ENCODE peak calls at places on chromosome X, in five cellular contexts. One of them, this sample, is unnamed.
A peak's percentile ranks its signal among the peaks of the same experiment; 100 is the strongest.

GRCh38 chrX:103656623-103657022 is 27.8 kb downstream of the TCEAL1 start:
- DNase-seq in activated naive CD4-positive, alpha-beta T cell: no peak
- DNase-seq in pulmonary artery endothelial cell: peak; percentile 19
- DNase-seq in GM23338: no peak
- DNase-seq in natural killer cell: no peak
- DNase-seq in this sample: no peak

GRCh38 chrX:27583976-27584375 is 6.2 kb upstream of the DCAF8L2 start:
- DNase-seq in activated naive CD4-positive, alpha-beta T cell: no peak
- DNase-seq in pulmonary artery endothelial cell: no peak
- DNase-seq in GM23338: no peak
- DNase-seq in natural killer cell: no peak
- DNase-seq in this sample: no peak

GRCh38 chrX:134717698-134718328 is 59.5 kb upstream of the PLAC1 start:
- DNase-seq in activated naive CD4-positive, alpha-beta T cell: no peak
- DNase-seq in pulmonary artery endothelial cell: no peak
- DNase-seq in GM23338: no peak
- DNase-seq in natural killer cell: no peak
- DNase-seq in this sample: no peak

GRCh38 chrX:106957856-106958255 is 37.7 kb downstream of the CLDN2 start:
- DNase-seq in activated naive CD4-positive, alpha-beta T cell: no peak
- DNase-seq in pulmonary artery endothelial cell: no peak
- DNase-seq in GM23338: no peak
- DNase-seq in natural killer cell: no peak
- DNase-seq in this sample: no peak

GRCh38 chrX:53114864-53115549 is 21.1 kb downstream of the KANTR start:
- DNase-seq in activated naive CD4-positive, alpha-beta T cell: no peak
- DNase-seq in pulmonary artery endothelial cell: no peak
- DNase-seq in GM23338: no peak
- DNase-seq in natural killer cell: no peak
- DNase-seq in this sample: no peak

GRCh38 chrX:17859609-17860178 is 1.4 kb downstream of the RAI2 start:
- DNase-seq in activated naive CD4-positive, alpha-beta T cell: no peak
- DNase-seq in pulmonary artery endothelial cell: no peak
- DNase-seq in GM23338: peak; percentile 11
- DNase-seq in natural killer cell: no peak
- DNase-seq in this sample: no peak

GRCh38 chrX:26952213-26952612 is 510.9 kb downstream of the PPP4R3C start:
- DNase-seq in activated naive CD4-positive, alpha-beta T cell: no peak
- DNase-seq in pulmonary artery endothelial cell: no peak
- DNase-seq in GM23338: no peak
- DNase-seq in natural killer cell: no peak
- DNase-seq in this sample: no peak

GRCh38 chrX:20361890-20362262 is 95.2 kb upstream of the RPS6KA3 start:
- DNase-seq in activated naive CD4-positive, alpha-beta T cell: no peak
- DNase-seq in pulmonary artery endothelial cell: no peak
- DNase-seq in GM23338: no peak
- DNase-seq in natural killer cell: no peak
- DNase-seq in this sample: no peak

GRCh38 chrX:5113128-5113527 is 1115.5 kb downstream of the NLGN4X start:
- DNase-seq in activated naive CD4-positive, alpha-beta T cell: no peak
- DNase-seq in pulmonary artery endothelial cell: no peak
- DNase-seq in GM23338: peak; percentile 31
- DNase-seq in natural killer cell: no peak
- DNase-seq in this sample: no peak

GRCh38 chrX:40538391-40538790 is 42.4 kb upstream of the ATP6AP2 start:
- DNase-seq in activated naive CD4-positive, alpha-beta T cell: no peak
- DNase-seq in pulmonary artery endothelial cell: no peak
- DNase-seq in GM23338: no peak
- DNase-seq in natural killer cell: no peak
- DNase-seq in this sample: no peak

GRCh38 chrX:11470231-11470630 is 177.0 kb downstream of the AMELX start:
- DNase-seq in activated naive CD4-positive, alpha-beta T cell: no peak
- DNase-seq in pulmonary artery endothelial cell: peak; percentile 56
- DNase-seq in GM23338: no peak
- DNase-seq in natural killer cell: no peak
- DNase-seq in this sample: no peak

GRCh38 chrX:72569786-72570185 is 2.9 kb downstream of the HDAC8 start:
- DNase-seq in activated naive CD4-positive, alpha-beta T cell: no peak
- DNase-seq in pulmonary artery endothelial cell: no peak
- DNase-seq in GM23338: no peak
- DNase-seq in natural killer cell: no peak
- DNase-seq in this sample: no peak

GRCh38 chrX:71873459-71873833 is 37.2 kb upstream of the NHSL2 start:
- DNase-seq in activated naive CD4-positive, alpha-beta T cell: no peak
- DNase-seq in pulmonary artery endothelial cell: no peak
- DNase-seq in GM23338: no peak
- DNase-seq in natural killer cell: no peak
- DNase-seq in this sample: no peak

GRCh38 chrX:131393426-131393825 is 104.3 kb upstream of the IGSF1 start:
- DNase-seq in activated naive CD4-positive, alpha-beta T cell: no peak
- DNase-seq in pulmonary artery endothelial cell: no peak
- DNase-seq in GM23338: no peak
- DNase-seq in natural killer cell: no peak
- DNase-seq in this sample: no peak

GRCh38 chrX:100975212-100975611 is 5.7 kb downstream of the ARL13A start:
- DNase-seq in activated naive CD4-positive, alpha-beta T cell: no peak
- DNase-seq in pulmonary artery endothelial cell: no peak
- DNase-seq in GM23338: no peak
- DNase-seq in natural killer cell: no peak
- DNase-seq in this sample: no peak

GRCh38 chrX:115897956-115898355 is 272.6 kb upstream of the AGTR2 start:
- DNase-seq in activated naive CD4-positive, alpha-beta T cell: no peak
- DNase-seq in pulmonary artery endothelial cell: no peak
- DNase-seq in GM23338: no peak
- DNase-seq in natural killer cell: no peak
- DNase-seq in this sample: no peak

GRCh38 chrX:131617182-131617581 is 73.3 kb downstream of the OR13H1 start:
- DNase-seq in activated naive CD4-positive, alpha-beta T cell: no peak
- DNase-seq in pulmonary artery endothelial cell: no peak
- DNase-seq in GM23338: no peak
- DNase-seq in natural killer cell: no peak
- DNase-seq in this sample: no peak

GRCh38 chrX:140967036-140967435 is 35.4 kb upstream of the SPANXB1 start:
- DNase-seq in activated naive CD4-positive, alpha-beta T cell: no peak
- DNase-seq in pulmonary artery endothelial cell: no peak
- DNase-seq in GM23338: no peak
- DNase-seq in natural killer cell: no peak
- DNase-seq in this sample: no peak

GRCh38 chrX:37905436-37906147 is 58.2 kb upstream of the DYNLT3 start:
- DNase-seq in activated naive CD4-positive, alpha-beta T cell: no peak
- DNase-seq in pulmonary artery endothelial cell: no peak
- DNase-seq in GM23338: peak; percentile 70
- DNase-seq in natural killer cell: no peak
- DNase-seq in this sample: no peak

GRCh38 chrX:112840382-112841113 is at the start of gene AMOT:
- DNase-seq in activated naive CD4-positive, alpha-beta T cell: peak; percentile 1
- DNase-seq in pulmonary artery endothelial cell: peak; percentile 27
- DNase-seq in GM23338: peak; percentile 84
- DNase-seq in natural killer cell: peak; percentile 39
- DNase-seq in this sample: peak; percentile 6

GRCh38 chrX:22313757-22314156 is 41.0 kb downstream of the CBLL2 start:
- DNase-seq in activated naive CD4-positive, alpha-beta T cell: no peak
- DNase-seq in pulmonary artery endothelial cell: no peak
- DNase-seq in GM23338: peak; percentile 37
- DNase-seq in natural killer cell: no peak
- DNase-seq in this sample: no peak

GRCh38 chrX:22486326-22486725 is 213.6 kb downstream of the CBLL2 start:
- DNase-seq in activated naive CD4-positive, alpha-beta T cell: no peak
- DNase-seq in pulmonary artery endothelial cell: no peak
- DNase-seq in GM23338: no peak
- DNase-seq in natural killer cell: no peak
- DNase-seq in this sample: no peak

GRCh38 chrX:12223650-12224049 is 85.4 kb downstream of the FRMPD4 start:
- DNase-seq in activated naive CD4-positive, alpha-beta T cell: no peak
- DNase-seq in pulmonary artery endothelial cell: no peak
- DNase-seq in GM23338: no peak
- DNase-seq in natural killer cell: no peak
- DNase-seq in this sample: no peak

GRCh38 chrX:17374619-17375360 is at the start of gene NHS:
- DNase-seq in activated naive CD4-positive, alpha-beta T cell: no peak
- DNase-seq in pulmonary artery endothelial cell: no peak
- DNase-seq in GM23338: peak; percentile 84
- DNase-seq in natural killer cell: no peak
- DNase-seq in this sample: no peak

GRCh38 chrX:69024931-69025330 is 140.3 kb downstream of the PJA1 start:
- DNase-seq in activated naive CD4-positive, alpha-beta T cell: no peak
- DNase-seq in pulmonary artery endothelial cell: no peak
- DNase-seq in GM23338: peak; percentile 5
- DNase-seq in natural killer cell: no peak
- DNase-seq in this sample: no peak

GRCh38 chrX:135528274-135528673 is 7.8 kb downstream of the INTS6L start:
- DNase-seq in activated naive CD4-positive, alpha-beta T cell: no peak
- DNase-seq in pulmonary artery endothelial cell: no peak
- DNase-seq in GM23338: no peak
- DNase-seq in natural killer cell: no peak
- DNase-seq in this sample: no peak

GRCh38 chrX:141183000-141183399 is 6.1 kb upstream of the LDOC1 start:
- DNase-seq in activated naive CD4-positive, alpha-beta T cell: no peak
- DNase-seq in pulmonary artery endothelial cell: no peak
- DNase-seq in GM23338: peak; percentile 13
- DNase-seq in natural killer cell: no peak
- DNase-seq in this sample: no peak

GRCh38 chrX:103017542-103017941 is 46.4 kb downstream of the BEX1 start:
- DNase-seq in activated naive CD4-positive, alpha-beta T cell: no peak
- DNase-seq in pulmonary artery endothelial cell: no peak
- DNase-seq in GM23338: peak; percentile 6
- DNase-seq in natural killer cell: no peak
- DNase-seq in this sample: no peak

This sample was measured in NK-92 treated with Interleukin-12 subunit alpha and Interleukin-12 subunit beta, amount 100 ng/mL, for 24 hours.